ENCODE peak calls at places on chromosome 6, in eight cellular contexts. E is endothelial cell of umbilical vein, O is A673, Q is A549, M is foreskin keratinocyte, U is heart right ventricle, W is cardiac muscle cell, Y is HCT116. P is an unnamed sample. For H3K4me1, the result is how much of the 10 kb centered on the place peaks cover.

GRCh38 chr6:106557837-106558236 is 71.5 kb downstream of the RTN4IP1 start:
- DNase-seq in Q (no peak), U (no peak), W (no peak), Y (no peak), M (no peak), E (no peak), O (no peak), P (no peak)

GRCh38 chr6:22149501-22150490 is 147.0 kb downstream of the PRL start:
- DNase-seq in U (no peak), Q (no peak), E (no peak), W (peak), O (peak), Y (no peak), M (no peak), P (no peak)

GRCh38 chr6:80003841-80004198 is 629 bp upstream of the TTK start:
- DNase-seq in Y (no peak), O (no peak), E (no peak), W (no peak), Q (no peak), M (no peak), U (peak), P (no peak)

GRCh38 chr6:86118271-86118670 is 475.6 kb upstream of the SYNCRIP start:
- DNase-seq in W (no peak), U (no peak), Q (no peak), M (no peak), O (no peak), E (no peak), Y (no peak), P (no peak)

GRCh38 chr6:30917487-30917886 is 3.4 kb downstream of the VARS2 start:
- DNase-seq in Q (no peak), O (no peak), U (no peak), E (no peak), Y (no peak), M (no peak), W (no peak), P (no peak)

GRCh38 chr6:84764332-84765049 is at the start of gene TBX18:
- DNase-seq in M (peak), U (peak), W (peak), Q (peak), Y (peak), O (peak), E (peak), P (peak)

GRCh38 chr6:3393796-3394195 is 63.1 kb downstream of the SLC22A23 start:
- DNase-seq in Y (no peak), E (no peak), Q (no peak), U (no peak), W (no peak), M (no peak), O (no peak), P (no peak)

GRCh38 chr6:155985660-155986138 is 530.1 kb upstream of the NOX3 start:
- DNase-seq in W (no peak), E (peak), U (no peak), O (peak), M (no peak), Y (no peak), Q (no peak), P (no peak)

GRCh38 chr6:127606131-127606562 is 29.2 kb downstream of the C6orf58 start:
- DNase-seq in E (peak), W (peak), Q (peak), Y (peak), M (peak), O (peak), U (no peak), P (peak)

GRCh38 chr6:120355822-120356221 is 978.5 kb downstream of the TBC1D32 start:
- DNase-seq in M (no peak), W (peak), Q (no peak), U (no peak), Y (no peak), E (no peak), O (no peak), P (peak)

GRCh38 chr6:43125119-43125518 is 46.0 kb upstream of the SRF start:
- DNase-seq in Y (no peak), O (no peak), W (peak), E (no peak), M (no peak), U (no peak), Q (no peak), P (no peak)

GRCh38 chr6:18121580-18122127 is 823 bp downstream of the NHLRC1 start:
- DNase-seq in U (no peak), O (peak), M (no peak), E (no peak), Q (no peak), Y (no peak), W (no peak), P (no peak)

GRCh38 chr6:11430036-11430435 is 107.5 kb upstream of the TMEM170B start:
- DNase-seq in Y (no peak), Q (no peak), O (no peak), U (no peak), W (no peak), E (no peak), M (no peak), P (no peak)

GRCh38 chr6:142408409-142408808 is 106.6 kb downstream of the ADGRG6 start:
- DNase-seq in W (no peak), M (no peak), O (no peak), Y (no peak), E (peak), Q (no peak), U (no peak), P (no peak)

GRCh38 chr6:139979021-139979721 is 604.7 kb upstream of the CITED2 start:
- DNase-seq in W (peak), E (no peak), M (no peak), Q (no peak), Y (no peak), U (peak), O (no peak), P (no peak)

GRCh38 chr6:137494281-137494966 is at the start of gene OLIG3:
- DNase-seq in O (no peak), E (no peak), Q (no peak), Y (no peak), U (no peak), M (no peak), W (no peak), P (no peak)

GRCh38 chr6:106918128-106918527 is 56.4 kb downstream of the CD24 start:
- DNase-seq in W (no peak), E (no peak), Y (no peak), O (no peak), M (no peak), U (no peak), Q (no peak), P (no peak)

GRCh38 chr6:128713461-128713860 is 169.5 kb upstream of the LAMA2 start:
- DNase-seq in E (no peak), O (no peak), Q (no peak), U (no peak), M (peak), Y (no peak), W (no peak), P (no peak)

GRCh38 chr6:108263371-108263770 is 2.5 kb upstream of the SNX3 start:
- DNase-seq in U (no peak), Y (no peak), M (no peak), W (no peak), O (no peak), E (no peak), Q (no peak), P (no peak)

GRCh38 chr6:39430968-39431523 is 108.5 kb upstream of the KCNK16 start:
- DNase-seq in O (peak), Q (no peak), M (no peak), W (peak), U (peak), Y (no peak), E (no peak), P (no peak)

GRCh38 chr6:55047433-55048044 is 126.8 kb upstream of the HCRTR2 start:
- DNase-seq in E (no peak), W (no peak), Q (no peak), O (peak), U (no peak), Y (no peak), M (no peak), P (no peak)

GRCh38 chr6:7899889-7900213 is 10.7 kb downstream of the TXNDC5 start:
- DNase-seq in Q (no peak), Y (no peak), O (no peak), M (no peak), W (no peak), E (no peak), U (no peak), P (no peak)
- H3K4me1 ChIP-seq in Q (under half), Y (under half), O (under half), M (under half), W (under half), E (half or more), U (under half), P (under half)

DNA sequence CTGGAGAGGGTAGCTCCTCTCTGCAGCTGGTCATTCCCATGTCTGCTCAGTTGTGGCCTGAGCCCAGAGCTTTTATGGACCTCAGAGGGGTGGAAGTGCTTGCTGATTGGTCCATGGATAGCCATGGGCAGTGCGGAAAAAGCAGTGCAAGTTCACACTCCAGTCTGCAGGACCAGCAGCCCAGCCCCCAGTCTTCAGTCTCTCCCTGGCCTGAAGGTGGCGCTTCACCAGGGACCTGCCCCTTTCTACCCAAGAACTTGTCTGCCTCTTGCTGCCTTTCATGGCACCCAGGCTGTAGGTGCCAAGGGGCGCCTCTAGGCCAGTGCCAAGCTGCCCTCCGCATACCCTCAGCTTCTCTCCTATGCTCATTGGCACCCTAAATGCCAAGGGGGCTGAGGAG is 91.0 kb downstream of the TBXT start:
- DNase-seq in W (no peak), M (no peak), O (no peak), E (no peak), U (no peak), Q (no peak), Y (no peak), P (no peak)
- TF ChIP-seq CTCF in W (no peak), M (no peak), O (no peak), E (no peak), U (no peak), Q (no peak), Y (peak), P (no peak)

DNA sequence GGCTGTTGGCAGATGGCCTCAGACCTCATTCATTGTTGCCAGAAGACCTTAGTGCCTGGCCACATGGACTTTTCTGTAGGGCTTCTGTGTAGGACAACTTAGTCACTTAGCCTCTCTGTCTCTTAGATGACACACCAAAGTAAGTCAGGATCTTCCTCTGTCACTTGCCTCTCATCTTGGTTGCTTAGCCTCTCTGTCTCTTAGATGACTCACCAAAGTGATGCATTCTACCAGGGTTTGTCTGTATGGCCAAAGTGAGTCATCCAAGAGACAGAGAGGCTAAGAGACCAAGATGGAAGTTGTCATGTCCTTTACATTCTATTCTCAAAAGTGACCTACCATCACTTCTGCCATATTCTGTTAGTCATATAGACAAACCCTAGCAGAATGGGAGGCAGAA is 255.9 kb upstream of the DEFB112 start:
- DNase-seq in W (no peak), M (peak), E (no peak), Y (no peak), Q (no peak), U (no peak), O (peak), P (peak)
- H3K4me1 ChIP-seq in W (under half), M (under half), E (under half), Y (under half), Q (under half), U (under half), O (under half), P (under half)

GRCh38 chr6:165042912-165043311 is 266.5 kb downstream of the C6orf118 start:
- DNase-seq in M (no peak), O (no peak), Y (no peak), Q (no peak), E (no peak), U (no peak), W (no peak), P (no peak)
- TF ChIP-seq CTCF in M (no peak), O (no peak), Y (no peak), Q (no peak), E (no peak), U (no peak), W (no peak), P (no peak)

P was measured in mammary epithelial cell.